ENCODE peak calls at places on chromosomes 2 and 18, in five cellular contexts. W is left ventricle myocardium inferior, E is A549, C is HFFc6, A is endothelial cell. Y is an unnamed sample.

GRCh38 chr2:228245601-228246000 is 64.1 kb upstream of the SPHKAP start:
- DNase-seq in A (no peak), C (no peak), E (no peak), W (no peak), Y (no peak)

GRCh38 chr2:201908901-201909300 is 102.6 kb downstream of the CDK15 start:
- DNase-seq in C (peak; percentile 43), W (no peak), E (no peak), A (no peak), Y (no peak)

GRCh38 chr2:200509227-200509607 is 651 bp downstream of the KCTD18 start:
- DNase-seq in W (no peak), E (peak; percentile 38), C (no peak), A (no peak), Y (no peak)

GRCh38 chr2:83827618-83828017 is 631.5 kb downstream of the SUCLG1 start:
- DNase-seq in E (no peak), W (no peak), C (no peak), A (no peak), Y (no peak)

GRCh38 chr2:204706939-204707338 is 161.7 kb downstream of the PARD3B start:
- DNase-seq in W (no peak), A (no peak), C (no peak), E (no peak), Y (no peak)

GRCh38 chr2:73291093-73291460 is 2.3 kb downstream of the EGR4 start:
- DNase-seq in C (peak; percentile 11), E (peak; percentile 41), A (peak; percentile 72), W (no peak), Y (peak; percentile 54)

GRCh38 chr2:49770919-49771318 is 616.6 kb upstream of the FSHR start:
- DNase-seq in W (peak; percentile 20), E (no peak), C (no peak), A (peak; percentile 66), Y (no peak)

GRCh38 chr2:939936-940620 is 10.6 kb upstream of the SNTG2 start:
- DNase-seq in E (no peak), C (no peak), A (no peak), W (no peak), Y (no peak)

GRCh38 chr2:29923110-29923721 is 1.8 kb upstream of the ALK start:
- DNase-seq in C (peak; percentile 54), A (peak; percentile 65), E (peak; percentile 77), W (peak; percentile 50), Y (no peak)

GRCh38 chr2:78355967-78356366 is 669.5 kb upstream of the REG3G start:
- DNase-seq in A (no peak), C (no peak), W (no peak), E (no peak), Y (no peak)

GRCh38 chr2:127607399-127607908 is 38.5 kb upstream of the GPR17 start:
- DNase-seq in C (no peak), W (no peak), E (no peak), A (no peak), Y (peak; percentile 3)

GRCh38 chr2:237101118-237101979 is 15.7 kb downstream of the COPS8 start:
- DNase-seq in E (no peak), W (no peak), A (no peak), C (no peak), Y (no peak)

GRCh38 chr2:235142588-235142987 is 190.8 kb downstream of the SH3BP4 start:
- DNase-seq in W (no peak), C (no peak), A (no peak), E (no peak), Y (no peak)

GRCh38 chr2:3606028-3606369 is 11.1 kb downstream of the COLEC11 start:
- DNase-seq in W (no peak), A (no peak), E (no peak), C (no peak), Y (no peak)

GRCh38 chr18:71036783-71037182 is 747.9 kb downstream of the SOCS6 start:
- DNase-seq in A (no peak), W (no peak), E (no peak), C (no peak), Y (no peak)

GRCh38 chr18:63267990-63268721 is 51.4 kb downstream of the BCL2 start:
- DNase-seq in C (no peak), E (no peak), W (no peak), A (no peak), Y (no peak)

GRCh38 chr18:49625021-49625691 is 63.3 kb downstream of the LIPG start:
- DNase-seq in W (no peak), C (no peak), E (no peak), A (no peak), Y (no peak)

GRCh38 chr18:79604913-79605235 is 74.7 kb upstream of the CTDP1 start:
- DNase-seq in C (no peak), A (no peak), W (no peak), E (no peak), Y (no peak)

GRCh38 chr2:10788855-10789254 is 23.7 kb downstream of the PDIA6 start:
- DNase-seq in C (no peak), E (no peak), A (no peak), W (no peak), Y (no peak)

GRCh38 chr2:10785260-10785659 is 27.3 kb downstream of the PDIA6 start:
- DNase-seq in W (no peak), E (no peak), C (no peak), A (no peak), Y (no peak)

GRCh38 chr2:10786240-10786982 is 26.2 kb downstream of the PDIA6 start:
- DNase-seq in W (no peak), A (no peak), C (no peak), E (no peak), Y (no peak)

GRCh38 chr2:10784719-10785118 is 27.9 kb downstream of the PDIA6 start:
- DNase-seq in C (no peak), A (no peak), E (no peak), W (no peak), Y (no peak)

GRCh38 chr2:10787176-10787968 is 25.2 kb downstream of the PDIA6 start:
- DNase-seq in C (no peak), A (peak; percentile 59), W (no peak), E (no peak), Y (no peak)
- TF ChIP-seq CTCF in C (peak; percentile 47), A (no peak), W (no peak), E (peak; percentile 35), Y (no peak)

GRCh38 chr2:130754811-130755210 is 529 bp upstream of the AMER3 start:
- DNase-seq in W (no peak), A (no peak), E (no peak), C (no peak), Y (no peak)

GRCh38 chr2:130756721-130757195 is 1.4 kb downstream of the AMER3 start:
- DNase-seq in W (no peak), A (no peak), C (no peak), E (no peak), Y (no peak)

GRCh38 chr2:130755234-130756040 is at the start of gene AMER3:
- DNase-seq in A (no peak), C (no peak), E (no peak), W (no peak), Y (no peak)

GRCh38 chr2:130759906-130760753 is 4.8 kb downstream of the AMER3 start:
- DNase-seq in A (no peak), C (no peak), E (no peak), W (no peak), Y (no peak)

DNA sequence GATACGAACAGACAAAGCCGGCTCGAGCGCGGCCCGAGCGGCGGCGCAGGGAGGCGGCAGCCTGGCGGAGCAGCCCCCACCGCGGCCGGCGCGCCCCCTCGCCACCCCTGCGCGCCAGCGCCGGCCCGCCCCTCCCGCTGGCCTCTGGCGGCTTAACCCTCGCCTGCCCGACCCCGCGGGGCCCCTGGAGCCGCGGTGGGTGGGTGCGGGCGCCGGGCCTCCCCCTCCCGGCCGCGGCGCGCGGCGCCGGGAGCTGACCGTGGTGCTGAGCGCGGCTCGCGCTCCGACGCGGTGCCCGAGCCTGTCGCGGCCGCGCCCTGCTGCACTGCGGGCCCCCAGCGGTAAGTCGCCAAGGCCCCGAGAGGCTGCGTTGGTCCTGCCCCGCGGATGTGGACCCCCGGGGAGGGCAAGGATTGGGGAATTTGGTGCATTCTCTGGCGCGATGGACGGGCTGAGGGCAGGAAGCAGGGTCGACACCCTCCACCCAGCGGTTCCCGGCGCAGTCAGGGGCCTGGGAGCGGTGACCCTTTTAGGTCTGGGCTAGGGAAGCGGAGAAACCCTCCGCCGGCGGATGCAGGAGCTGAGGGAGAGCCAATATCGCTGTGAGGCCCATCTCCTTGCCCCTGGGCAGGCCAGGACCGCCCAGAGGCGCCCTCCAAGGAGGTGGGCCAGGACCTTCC is 841 bp downstream of the AMER3 start:
- DNase-seq in E (peak; percentile 23), W (no peak), A (peak; percentile 75), C (no peak), Y (peak; percentile 33)
- TF ChIP-seq CTCF in E (no peak), W (no peak), A (no peak), C (no peak), Y (no peak)

GRCh38 chr2:45879406-45879805 is 227.9 kb downstream of the PRKCE start:
- DNase-seq in E (no peak), W (no peak), A (no peak), C (no peak), Y (no peak)
- TF ChIP-seq CTCF in E (no peak), W (peak; percentile 28), A (no peak), C (no peak), Y (no peak)

DNA sequence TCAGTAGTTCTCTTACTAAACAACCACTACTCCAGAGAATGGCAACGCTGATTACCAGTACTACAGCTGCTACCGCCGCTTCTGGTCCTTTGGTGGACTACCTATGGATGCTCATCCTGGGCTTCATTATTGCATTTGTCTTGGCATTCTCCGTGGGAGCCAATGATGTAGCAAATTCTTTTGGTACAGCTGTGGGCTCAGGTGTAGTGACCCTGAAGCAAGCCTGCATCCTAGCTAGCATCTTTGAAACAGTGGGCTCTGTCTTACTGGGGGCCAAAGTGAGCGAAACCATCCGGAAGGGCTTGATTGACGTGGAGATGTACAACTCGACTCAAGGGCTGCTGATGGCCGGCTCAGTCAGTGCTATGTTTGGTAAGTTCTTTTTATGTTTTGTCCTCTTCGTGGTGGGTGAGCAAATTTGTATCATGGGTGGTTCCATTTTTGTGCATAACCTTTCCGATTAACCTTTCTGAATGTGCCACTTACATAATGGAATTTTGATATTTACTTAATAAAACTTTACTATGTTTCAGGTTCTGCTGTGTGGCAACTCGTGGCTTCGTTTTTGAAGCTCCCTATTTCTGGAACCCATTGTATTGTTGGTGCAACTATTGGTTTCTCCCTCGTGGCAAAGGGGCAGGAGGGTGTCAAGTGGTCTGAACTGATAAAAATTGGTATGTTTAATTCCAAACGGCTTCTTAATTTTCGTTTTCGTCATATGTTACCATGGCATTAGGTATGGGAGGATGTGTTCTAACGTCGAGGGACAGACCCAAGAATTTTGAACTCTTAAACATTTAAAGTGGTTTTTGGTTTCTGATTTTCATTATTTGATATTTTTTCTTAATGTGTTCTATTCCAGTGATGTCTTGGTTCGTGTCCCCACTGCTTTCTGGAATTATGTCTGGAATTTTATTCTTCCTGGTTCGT is 1.3 kb downstream of the SLC20A1 start:
- DNase-seq in A (no peak), C (peak; percentile 21), E (no peak), W (no peak), Y (no peak)
- TF ChIP-seq CTCF in A (no peak), C (no peak), E (no peak), W (no peak), Y (no peak)

DNA sequence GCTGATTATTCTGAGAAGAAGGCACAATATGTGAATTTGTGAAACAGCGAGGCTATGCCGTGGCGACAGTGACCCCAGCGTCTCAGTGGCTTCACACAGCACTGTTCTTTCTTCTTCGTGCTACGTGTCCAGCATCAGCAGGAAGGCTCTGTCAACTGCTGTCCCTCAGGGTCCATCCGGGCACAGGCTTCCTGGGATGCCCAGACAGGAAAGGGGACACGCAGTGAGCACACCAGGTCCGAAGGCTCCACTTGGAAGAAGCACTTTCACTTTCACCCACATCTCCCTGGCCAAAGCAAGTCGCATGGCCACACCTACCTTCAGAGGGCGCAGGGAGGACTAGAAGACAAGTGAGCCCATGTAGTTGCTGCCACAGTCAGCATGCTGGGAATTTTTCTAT is 47.3 kb downstream of the PTGR3 start:
- DNase-seq in C (no peak), E (peak; percentile 50), W (peak; percentile 28), A (no peak), Y (no peak)
- TF ChIP-seq CTCF in C (no peak), E (no peak), W (peak; percentile 26), A (no peak), Y (no peak)

GRCh38 chr18:58998421-58999203 is 133.9 kb downstream of the ZNF532 start:
- DNase-seq in C (peak; percentile 78), A (no peak), E (no peak), W (peak; percentile 72), Y (no peak)
- TF ChIP-seq CTCF in C (peak; percentile 35), A (no peak), E (no peak), W (peak; percentile 30), Y (no peak)

Y was measured in natural killer cell.